ENCODE peak calls at places on chromosomes 12 and 14, in seven cellular contexts. One of them, this sample, is unnamed.

GRCh38 chr14:43166163-43166562 is 1340.9 kb downstream of the FSCB start:
- DNase-seq in esophagus squamous epithelium: no peak
- DNase-seq in right lobe of liver: no peak
- DNase-seq in ovary: no peak
- DNase-seq in cardiac muscle cell: no peak
- DNase-seq in colonic mucosa: no peak
- DNase-seq in CD8-positive, alpha-beta T cell: no peak
- DNase-seq in this sample: no peak

GRCh38 chr12:93341409-93342044 is 36.2 kb upstream of the NUDT4 start:
- DNase-seq in esophagus squamous epithelium: no peak
- DNase-seq in right lobe of liver: no peak
- DNase-seq in ovary: no peak
- DNase-seq in cardiac muscle cell: no peak
- DNase-seq in colonic mucosa: no peak
- DNase-seq in CD8-positive, alpha-beta T cell: no peak
- DNase-seq in this sample: no peak

GRCh38 chr12:108801736-108802665 is 55.4 kb downstream of the SSH1 start:
- DNase-seq in esophagus squamous epithelium: no peak
- DNase-seq in right lobe of liver: no peak
- DNase-seq in ovary: peak; percentile 49
- DNase-seq in cardiac muscle cell: peak; percentile 66
- DNase-seq in colonic mucosa: peak; percentile 36
- DNase-seq in CD8-positive, alpha-beta T cell: no peak
- DNase-seq in this sample: peak; percentile 56

GRCh38 chr12:42794811-42795210 is 205.3 kb upstream of the PRICKLE1 start:
- DNase-seq in esophagus squamous epithelium: no peak
- DNase-seq in right lobe of liver: no peak
- DNase-seq in ovary: no peak
- DNase-seq in cardiac muscle cell: no peak
- DNase-seq in colonic mucosa: no peak
- DNase-seq in CD8-positive, alpha-beta T cell: no peak
- DNase-seq in this sample: no peak

GRCh38 chr12:56079729-56080555 is at the start of gene ERBB3:
- DNase-seq in esophagus squamous epithelium: no peak
- DNase-seq in right lobe of liver: peak; percentile 88
- DNase-seq in ovary: peak; percentile 63
- DNase-seq in cardiac muscle cell: peak; percentile 81
- DNase-seq in colonic mucosa: peak; percentile 88
- DNase-seq in CD8-positive, alpha-beta T cell: peak; percentile 67
- DNase-seq in this sample: peak; percentile 90

GRCh38 chr12:95790912-95791849 is 617 bp upstream of the NTN4 start:
- DNase-seq in esophagus squamous epithelium: no peak
- DNase-seq in right lobe of liver: peak; percentile 48
- DNase-seq in ovary: peak; percentile 50
- DNase-seq in cardiac muscle cell: peak; percentile 26
- DNase-seq in colonic mucosa: peak; percentile 38
- DNase-seq in CD8-positive, alpha-beta T cell: peak; percentile 35
- DNase-seq in this sample: peak; percentile 45

GRCh38 chr12:20421338-20421890 is 53.1 kb downstream of the PDE3A start:
- DNase-seq in esophagus squamous epithelium: no peak
- DNase-seq in right lobe of liver: no peak
- DNase-seq in ovary: no peak
- DNase-seq in cardiac muscle cell: no peak
- DNase-seq in colonic mucosa: peak; percentile 59
- DNase-seq in CD8-positive, alpha-beta T cell: no peak
- DNase-seq in this sample: no peak

GRCh38 chr14:52351561-52352491 is 37.7 kb downstream of the PTGER2 start:
- DNase-seq in esophagus squamous epithelium: no peak
- DNase-seq in right lobe of liver: no peak
- DNase-seq in ovary: no peak
- DNase-seq in cardiac muscle cell: peak; percentile 87
- DNase-seq in colonic mucosa: no peak
- DNase-seq in CD8-positive, alpha-beta T cell: peak; percentile 23
- DNase-seq in this sample: no peak

GRCh38 chr14:75711134-75711795 is 50.2 kb downstream of the TTLL5 start:
- DNase-seq in esophagus squamous epithelium: no peak
- DNase-seq in right lobe of liver: no peak
- DNase-seq in ovary: no peak
- DNase-seq in cardiac muscle cell: peak; percentile 80
- DNase-seq in colonic mucosa: no peak
- DNase-seq in CD8-positive, alpha-beta T cell: no peak
- DNase-seq in this sample: peak; percentile 79

GRCh38 chr12:46351861-46352595 is 20.5 kb downstream of the SLC38A2 start:
- DNase-seq in esophagus squamous epithelium: no peak
- DNase-seq in right lobe of liver: no peak
- DNase-seq in ovary: no peak
- DNase-seq in cardiac muscle cell: no peak
- DNase-seq in colonic mucosa: no peak
- DNase-seq in CD8-positive, alpha-beta T cell: no peak
- DNase-seq in this sample: no peak

GRCh38 chr14:72715215-72715909 is 178.5 kb downstream of the DPF3 start:
- DNase-seq in esophagus squamous epithelium: no peak
- DNase-seq in right lobe of liver: no peak
- DNase-seq in ovary: peak; percentile 27
- DNase-seq in cardiac muscle cell: peak; percentile 11
- DNase-seq in colonic mucosa: no peak
- DNase-seq in CD8-positive, alpha-beta T cell: no peak
- DNase-seq in this sample: no peak

GRCh38 chr12:58487280-58488141 is 432.8 kb downstream of the LRIG3 start:
- DNase-seq in esophagus squamous epithelium: no peak
- DNase-seq in right lobe of liver: no peak
- DNase-seq in ovary: no peak
- DNase-seq in cardiac muscle cell: peak; percentile 39
- DNase-seq in colonic mucosa: no peak
- DNase-seq in CD8-positive, alpha-beta T cell: no peak
- DNase-seq in this sample: peak; percentile 70

GRCh38 chr12:56257491-56258067 is 605 bp downstream of the ANKRD52 start:
- DNase-seq in esophagus squamous epithelium: no peak
- DNase-seq in right lobe of liver: no peak
- DNase-seq in ovary: no peak
- DNase-seq in cardiac muscle cell: peak; percentile 21
- DNase-seq in colonic mucosa: peak; percentile 63
- DNase-seq in CD8-positive, alpha-beta T cell: no peak
- DNase-seq in this sample: peak; percentile 38

GRCh38 chr12:46266382-46266791 is 2.5 kb downstream of the SLC38A1 start:
- DNase-seq in esophagus squamous epithelium: no peak
- DNase-seq in right lobe of liver: no peak
- DNase-seq in ovary: no peak
- DNase-seq in cardiac muscle cell: peak; percentile 53
- DNase-seq in colonic mucosa: peak; percentile 58
- DNase-seq in CD8-positive, alpha-beta T cell: peak; percentile 67
- DNase-seq in this sample: peak; percentile 75

GRCh38 chr12:62703011-62703380 is 232.0 kb downstream of the PPM1H start:
- DNase-seq in esophagus squamous epithelium: no peak
- DNase-seq in right lobe of liver: no peak
- DNase-seq in ovary: no peak
- DNase-seq in cardiac muscle cell: peak; percentile 61
- DNase-seq in colonic mucosa: no peak
- DNase-seq in CD8-positive, alpha-beta T cell: no peak
- DNase-seq in this sample: peak; percentile 41

GRCh38 chr12:92478692-92479091 is 224.1 kb upstream of the PLEKHG7 start:
- DNase-seq in esophagus squamous epithelium: no peak
- DNase-seq in right lobe of liver: no peak
- DNase-seq in ovary: no peak
- DNase-seq in cardiac muscle cell: no peak
- DNase-seq in colonic mucosa: no peak
- DNase-seq in CD8-positive, alpha-beta T cell: no peak
- DNase-seq in this sample: no peak

GRCh38 chr12:88113871-88114270 is 28.0 kb downstream of the CEP290 start:
- DNase-seq in esophagus squamous epithelium: no peak
- DNase-seq in right lobe of liver: no peak
- DNase-seq in ovary: no peak
- DNase-seq in cardiac muscle cell: peak; percentile 1
- DNase-seq in colonic mucosa: no peak
- DNase-seq in CD8-positive, alpha-beta T cell: no peak
- DNase-seq in this sample: no peak

GRCh38 chr14:104753528-104754212 is 723 bp downstream of the SIVA1 start:
- DNase-seq in esophagus squamous epithelium: no peak
- DNase-seq in right lobe of liver: no peak
- DNase-seq in ovary: no peak
- DNase-seq in cardiac muscle cell: no peak
- DNase-seq in colonic mucosa: peak; percentile 41
- DNase-seq in CD8-positive, alpha-beta T cell: no peak
- DNase-seq in this sample: no peak
- H3K27ac ChIP-seq in esophagus squamous epithelium: peak overlapping the region; percentile 96
- H3K27ac ChIP-seq in right lobe of liver: peak overlapping the region; percentile 87
- H3K27ac ChIP-seq in ovary: peak overlapping the region; percentile 82
- H3K27ac ChIP-seq in cardiac muscle cell: peak overlapping the region; percentile 80
- H3K27ac ChIP-seq in colonic mucosa: peak overlapping the region; percentile 77
- H3K27ac ChIP-seq in CD8-positive, alpha-beta T cell: peak overlapping the region; percentile 97
- H3K27ac ChIP-seq in this sample: peak overlapping the region; percentile 70

GRCh38 chr14:105577339-105577861 is 51.0 kb downstream of the TMEM121 start:
- DNase-seq in esophagus squamous epithelium: no peak
- DNase-seq in right lobe of liver: peak; percentile 17
- DNase-seq in ovary: no peak
- DNase-seq in cardiac muscle cell: no peak
- DNase-seq in colonic mucosa: no peak
- DNase-seq in CD8-positive, alpha-beta T cell: no peak
- DNase-seq in this sample: no peak

GRCh38 chr14:105578070-105578469 is 51.7 kb downstream of the TMEM121 start:
- DNase-seq in esophagus squamous epithelium: no peak
- DNase-seq in right lobe of liver: no peak
- DNase-seq in ovary: no peak
- DNase-seq in cardiac muscle cell: no peak
- DNase-seq in colonic mucosa: no peak
- DNase-seq in CD8-positive, alpha-beta T cell: no peak
- DNase-seq in this sample: no peak

GRCh38 chr14:105581551-105582341 is 55.4 kb downstream of the TMEM121 start:
- DNase-seq in esophagus squamous epithelium: no peak
- DNase-seq in right lobe of liver: peak; percentile 59
- DNase-seq in ovary: no peak
- DNase-seq in cardiac muscle cell: no peak
- DNase-seq in colonic mucosa: no peak
- DNase-seq in CD8-positive, alpha-beta T cell: no peak
- DNase-seq in this sample: no peak

DNA sequence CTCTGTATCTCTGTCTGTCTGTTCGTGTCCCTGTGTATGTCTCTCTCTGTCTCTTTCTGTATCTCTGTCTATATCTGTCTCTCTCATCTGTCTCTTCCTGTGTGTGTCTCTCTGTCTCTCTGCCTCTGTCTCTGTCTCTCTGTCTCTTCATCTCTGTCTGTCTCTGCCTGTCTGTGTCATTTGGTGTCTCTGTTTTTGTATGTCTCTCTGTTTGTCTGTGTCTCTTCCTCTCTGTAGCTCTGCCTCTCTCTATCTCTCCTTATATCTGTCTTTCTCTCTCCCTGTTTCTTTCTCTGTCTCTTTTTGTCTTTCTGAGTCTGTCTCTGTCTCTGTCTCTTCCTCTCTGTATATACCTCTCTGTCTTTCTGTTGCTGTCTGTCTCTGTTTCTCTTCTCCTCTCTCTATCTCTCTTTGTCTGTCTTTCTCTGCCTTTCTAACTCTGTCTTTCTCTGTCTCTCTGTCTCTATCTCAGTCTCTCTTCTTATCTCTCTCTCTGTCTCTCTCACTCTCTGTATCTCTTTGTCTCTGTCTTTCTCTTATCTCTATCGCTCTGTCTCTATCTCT is 50.2 kb downstream of the TMEM121 start:
- DNase-seq in esophagus squamous epithelium: no peak
- DNase-seq in right lobe of liver: no peak
- DNase-seq in ovary: no peak
- DNase-seq in cardiac muscle cell: no peak
- DNase-seq in colonic mucosa: no peak
- DNase-seq in CD8-positive, alpha-beta T cell: no peak
- DNase-seq in this sample: no peak
- H3K4me1 ChIP-seq in esophagus squamous epithelium: no peaks in the 10 kb centered on the region
- H3K4me1 ChIP-seq in right lobe of liver: no peaks in the 10 kb centered on the region
- H3K4me1 ChIP-seq in ovary: no peaks in the 10 kb centered on the region
- H3K4me1 ChIP-seq in cardiac muscle cell: no peaks in the 10 kb centered on the region
- H3K4me1 ChIP-seq in colonic mucosa: no peaks in the 10 kb centered on the region
- H3K4me1 ChIP-seq in CD8-positive, alpha-beta T cell: no peaks in the 10 kb centered on the region
- H3K4me1 ChIP-seq in this sample: no peaks in the 10 kb centered on the region

GRCh38 chr12:68453876-68454275 is 121.7 kb upstream of the MDM1 start:
- DNase-seq in esophagus squamous epithelium: no peak
- DNase-seq in right lobe of liver: no peak
- DNase-seq in ovary: no peak
- DNase-seq in cardiac muscle cell: peak; percentile 59
- DNase-seq in colonic mucosa: no peak
- DNase-seq in CD8-positive, alpha-beta T cell: no peak
- DNase-seq in this sample: no peak

GRCh38 chr12:68453278-68453677 is 121.1 kb upstream of the MDM1 start:
- DNase-seq in esophagus squamous epithelium: no peak
- DNase-seq in right lobe of liver: no peak
- DNase-seq in ovary: no peak
- DNase-seq in cardiac muscle cell: no peak
- DNase-seq in colonic mucosa: no peak
- DNase-seq in CD8-positive, alpha-beta T cell: no peak
- DNase-seq in this sample: no peak

GRCh38 chr12:68449196-68449595 is 117.0 kb upstream of the MDM1 start:
- DNase-seq in esophagus squamous epithelium: no peak
- DNase-seq in right lobe of liver: no peak
- DNase-seq in ovary: no peak
- DNase-seq in cardiac muscle cell: no peak
- DNase-seq in colonic mucosa: no peak
- DNase-seq in CD8-positive, alpha-beta T cell: no peak
- DNase-seq in this sample: no peak

GRCh38 chr12:68450947-68451260 is 118.7 kb upstream of the MDM1 start:
- DNase-seq in esophagus squamous epithelium: no peak
- DNase-seq in right lobe of liver: no peak
- DNase-seq in ovary: no peak
- DNase-seq in cardiac muscle cell: no peak
- DNase-seq in colonic mucosa: no peak
- DNase-seq in CD8-positive, alpha-beta T cell: no peak
- DNase-seq in this sample: no peak

GRCh38 chr12:68451261-68452091 is 119.3 kb upstream of the MDM1 start:
- DNase-seq in esophagus squamous epithelium: no peak
- DNase-seq in right lobe of liver: peak; percentile 50
- DNase-seq in ovary: peak; percentile 39
- DNase-seq in cardiac muscle cell: peak; percentile 91
- DNase-seq in colonic mucosa: peak; percentile 32
- DNase-seq in CD8-positive, alpha-beta T cell: peak; percentile 20
- DNase-seq in this sample: no peak
- H3K27ac ChIP-seq in esophagus squamous epithelium: peak overlapping the region; percentile 47
- H3K27ac ChIP-seq in right lobe of liver: peak overlapping the region; percentile 35
- H3K27ac ChIP-seq in ovary: peak overlapping the region; percentile 29
- H3K27ac ChIP-seq in cardiac muscle cell: no peak overlapping the region
- H3K27ac ChIP-seq in colonic mucosa: peak overlapping the region; percentile 38
- H3K27ac ChIP-seq in CD8-positive, alpha-beta T cell: no peak overlapping the region
- H3K27ac ChIP-seq in this sample: no peak overlapping the region

GRCh38 chr12:53220857-53221202 is 11.2 kb downstream of the RARG start:
- DNase-seq in esophagus squamous epithelium: peak; percentile 59
- DNase-seq in right lobe of liver: peak; percentile 89
- DNase-seq in ovary: peak; percentile 90
- DNase-seq in cardiac muscle cell: peak; percentile 98
- DNase-seq in colonic mucosa: peak; percentile 94
- DNase-seq in CD8-positive, alpha-beta T cell: peak; percentile 77
- DNase-seq in this sample: peak; percentile 90

GRCh38 chr12:53221203-53222076 is 10.6 kb downstream of the RARG start:
- DNase-seq in esophagus squamous epithelium: no peak
- DNase-seq in right lobe of liver: peak; percentile 75
- DNase-seq in ovary: peak; percentile 80
- DNase-seq in cardiac muscle cell: peak; percentile 73
- DNase-seq in colonic mucosa: peak; percentile 81
- DNase-seq in CD8-positive, alpha-beta T cell: peak; percentile 49
- DNase-seq in this sample: peak; percentile 58

GRCh38 chr12:53219116-53219955 is 12.3 kb upstream of the ITGB7 start:
- DNase-seq in esophagus squamous epithelium: no peak
- DNase-seq in right lobe of liver: no peak
- DNase-seq in ovary: no peak
- DNase-seq in cardiac muscle cell: peak; percentile 56
- DNase-seq in colonic mucosa: peak; percentile 55
- DNase-seq in CD8-positive, alpha-beta T cell: peak; percentile 49
- DNase-seq in this sample: no peak

GRCh38 chr12:53218551-53219114 is 11.6 kb upstream of the ITGB7 start:
- DNase-seq in esophagus squamous epithelium: no peak
- DNase-seq in right lobe of liver: no peak
- DNase-seq in ovary: peak; percentile 43
- DNase-seq in cardiac muscle cell: peak; percentile 33
- DNase-seq in colonic mucosa: peak; percentile 51
- DNase-seq in CD8-positive, alpha-beta T cell: no peak
- DNase-seq in this sample: no peak

GRCh38 chr12:53219956-53220856 is 11.8 kb downstream of the RARG start:
- DNase-seq in esophagus squamous epithelium: peak; percentile 64
- DNase-seq in right lobe of liver: no peak
- DNase-seq in ovary: peak; percentile 54
- DNase-seq in cardiac muscle cell: peak; percentile 84
- DNase-seq in colonic mucosa: peak; percentile 80
- DNase-seq in CD8-positive, alpha-beta T cell: peak; percentile 90
- DNase-seq in this sample: peak; percentile 42
- H3K4me1 ChIP-seq in esophagus squamous epithelium: peaks cover 64% of the 10 kb centered on the region
- H3K4me1 ChIP-seq in right lobe of liver: no peaks in the 10 kb centered on the region
- H3K4me1 ChIP-seq in ovary: peaks cover 21% of the 10 kb centered on the region
- H3K4me1 ChIP-seq in cardiac muscle cell: peaks cover 46% of the 10 kb centered on the region
- H3K4me1 ChIP-seq in colonic mucosa: peaks cover 22% of the 10 kb centered on the region
- H3K4me1 ChIP-seq in CD8-positive, alpha-beta T cell: peaks cover 70% of the 10 kb centered on the region
- H3K4me1 ChIP-seq in this sample: peaks cover 23% of the 10 kb centered on the region